ENCODE peak calls at places on chromosomes 3 and 15, in eight cellular contexts. H is GM23338, C is retinal pigment epithelial cell, W is HFFc6, Y is WTC11, K is WERI-Rb-1, M is esophagus squamous epithelium, U is RWPE1. D is an unnamed sample.

GRCh38 chr3:184481924-184482671 is 79.5 kb upstream of the EPHB3 start:
- DNase-seq in U (no peak), Y (no peak), M (no peak), H (no peak), K (peak), W (no peak), C (no peak), D (no peak)

GRCh38 chr3:16538505-16538904 is 25.0 kb upstream of the RFTN1 start:
- DNase-seq in C (no peak), Y (no peak), K (no peak), U (no peak), M (no peak), H (no peak), W (no peak), D (no peak)

GRCh38 chr3:6119367-6119766 is 741.5 kb upstream of the GRM7 start:
- DNase-seq in Y (no peak), W (no peak), H (no peak), C (no peak), K (no peak), M (no peak), U (no peak), D (no peak)

GRCh38 chr3:150218236-150218635 is 189.9 kb upstream of the TSC22D2 start:
- DNase-seq in H (no peak), U (no peak), W (no peak), C (no peak), K (no peak), Y (no peak), M (no peak), D (no peak)

GRCh38 chr3:33089515-33089914 is 7.4 kb downstream of the GLB1 start:
- DNase-seq in K (no peak), W (no peak), H (no peak), U (no peak), C (no peak), M (no peak), Y (no peak), D (no peak)

GRCh38 chr15:74172751-74173544 is 562 bp upstream of the ISLR start:
- DNase-seq in U (no peak), Y (peak), H (peak), W (no peak), K (no peak), C (no peak), M (no peak), D (no peak)

GRCh38 chr15:62912808-62913207 is 129.7 kb upstream of the TPM1 start:
- DNase-seq in W (no peak), C (no peak), K (peak), M (no peak), Y (no peak), H (peak), U (no peak), D (no peak)

GRCh38 chr3:65713016-65713415 is 325.7 kb downstream of the MAGI1 start:
- DNase-seq in Y (peak), H (peak), K (no peak), U (no peak), C (peak), M (no peak), W (peak), D (peak)

GRCh38 chr3:69059688-69060087 is 7.6 kb upstream of the TMF1 start:
- DNase-seq in Y (no peak), U (no peak), W (no peak), K (no peak), C (no peak), H (no peak), M (no peak), D (no peak)

GRCh38 chr3:12221663-12222062 is 63.0 kb upstream of the TIMP4 start:
- DNase-seq in H (no peak), Y (no peak), W (no peak), C (no peak), U (no peak), K (no peak), M (no peak), D (no peak)

GRCh38 chr3:79038057-79038456 is 729.7 kb downstream of the ROBO1 start:
- DNase-seq in W (no peak), H (no peak), K (no peak), M (no peak), Y (no peak), C (no peak), U (no peak), D (no peak)

GRCh38 chr3:113091417-113091816 is 100.6 kb downstream of the GTPBP8 start:
- DNase-seq in W (no peak), H (no peak), C (no peak), Y (no peak), M (no peak), U (no peak), K (no peak), D (no peak)

DNA sequence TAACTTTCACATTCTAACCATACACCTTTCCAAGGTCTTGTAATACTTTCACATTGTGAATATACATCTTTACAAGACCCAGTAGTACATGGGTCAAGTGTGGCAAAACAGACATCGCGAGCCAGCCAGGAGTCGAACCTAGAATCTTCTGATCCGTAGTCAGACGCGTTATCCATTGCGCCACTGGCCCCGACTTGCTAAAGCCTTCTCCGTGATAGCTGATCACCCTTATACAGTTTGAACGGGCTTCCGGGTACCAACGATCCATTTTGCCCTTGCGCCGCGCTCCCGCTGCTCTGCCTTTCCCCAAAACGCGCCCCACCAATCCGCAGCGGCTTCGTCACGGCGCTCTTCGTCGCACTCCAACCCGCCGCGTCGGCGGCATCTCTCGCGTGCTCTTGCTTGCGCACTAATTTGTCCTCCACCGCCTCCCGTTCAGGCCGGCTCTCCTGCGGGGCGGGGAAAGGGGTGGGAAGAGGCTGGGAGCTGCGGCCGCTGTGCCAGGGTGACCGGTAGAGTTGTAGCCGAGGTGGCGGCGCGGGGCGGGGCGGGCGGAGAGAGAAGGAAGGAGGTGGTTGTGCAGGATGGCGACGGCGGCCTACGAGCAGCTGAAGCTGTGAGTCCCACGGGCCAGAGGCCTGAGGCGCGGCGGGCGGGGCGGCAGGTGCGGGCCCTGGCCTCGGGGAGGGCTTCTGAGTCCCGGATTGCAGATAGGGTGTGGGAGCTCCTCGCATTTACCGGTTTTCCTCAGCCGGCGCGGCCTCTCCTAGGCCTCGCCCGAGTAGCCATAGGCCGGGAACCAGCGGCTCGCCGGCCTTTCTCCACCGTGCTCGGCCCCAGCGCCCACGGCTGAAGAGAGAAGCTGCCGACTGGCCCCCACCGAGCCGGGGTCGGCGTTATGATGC is at the start of gene SACM1L:
- DNase-seq in U (peak), C (peak), M (peak), K (peak), Y (peak), H (peak), W (peak), D (peak)
- TF ChIP-seq CTCF in U (no peak), C (no peak), M (no peak), K (no peak), Y (no peak), H (no peak), W (no peak), D (no peak)

GRCh38 chr15:55993804-55994539 is 560 bp upstream of the NEDD4 start:
- DNase-seq in H (peak), M (no peak), U (peak), K (peak), C (peak), Y (peak), W (peak), D (no peak)
- TF ChIP-seq CTCF in H (peak), M (no peak), U (peak), K (peak), C (no peak), Y (no peak), W (peak), D (no peak)

DNA sequence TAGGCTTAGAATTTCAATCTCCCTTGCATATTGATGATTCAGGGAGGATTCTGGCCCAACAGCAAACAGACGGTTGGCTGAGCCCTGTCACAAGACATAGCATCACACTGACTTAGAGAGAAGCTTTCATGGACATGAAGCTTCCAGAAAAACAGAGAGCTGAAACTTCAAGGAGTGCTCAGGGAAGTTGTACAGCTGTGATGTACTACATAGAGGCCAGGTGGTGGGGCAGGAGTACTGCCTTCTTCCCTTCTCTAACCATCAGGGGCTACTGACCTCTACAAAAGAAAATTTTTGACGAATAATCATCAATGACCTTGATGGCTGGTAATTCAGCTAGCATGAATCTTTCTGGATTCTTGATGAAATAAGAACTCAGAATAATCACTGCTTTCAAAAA is 378.5 kb downstream of the ERC2 start:
- DNase-seq in W (no peak), H (peak), Y (no peak), M (no peak), K (no peak), U (no peak), C (no peak), D (no peak)
- TF ChIP-seq CTCF in W (no peak), H (peak), Y (no peak), M (no peak), K (no peak), U (no peak), C (no peak), D (no peak)

GRCh38 chr15:76642671-76643070 is 262.5 kb downstream of the SCAPER start:
- DNase-seq in H (peak), Y (no peak), C (no peak), W (no peak), U (no peak), M (no peak), K (no peak), D (no peak)
- TF ChIP-seq CTCF in H (no peak), Y (peak), C (peak), W (peak), U (peak), M (no peak), K (peak), D (peak)